ENCODE peak calls at places on chromosomes 5 and 9, in ten cellular contexts. Q, Y, M, P, N, D, E, S, J and V are unnamed samples.

GRCh38 chr5:36870399-36871040 is 6.0 kb upstream of the NIPBL start:
- DNase-seq in Q (no peak), Y (no peak), P (peak; percentile 61), N (no peak), D (no peak), S (peak; percentile 71), M (no peak), J (no peak), E (no peak), V (peak; percentile 72)

GRCh38 chr5:171845857-171846785 is 60.5 kb downstream of the SMIM23 start:
- DNase-seq in S (peak; percentile 28), E (no peak), M (no peak), J (peak; percentile 51), Y (no peak), P (peak; percentile 21), Q (no peak), D (no peak), N (no peak), V (no peak)

GRCh38 chr9:137458194-137459146 is 664 bp downstream of the NSMF start:
- DNase-seq in Q (no peak), N (no peak), P (peak; percentile 13), J (no peak), S (no peak), E (no peak), Y (no peak), M (no peak), D (no peak), V (no peak)

GRCh38 chr9:126151031-126151670 is 175.5 kb upstream of the MVB12B start:
- DNase-seq in M (peak; percentile 22), J (no peak), Q (no peak), N (no peak), E (no peak), D (no peak), Y (no peak), P (no peak), S (no peak), V (no peak)

GRCh38 chr9:34741628-34742027 is 31.7 kb upstream of the CCL21 start:
- DNase-seq in Q (no peak), D (no peak), Y (no peak), P (no peak), E (no peak), M (no peak), N (no peak), J (no peak), S (no peak), V (no peak)

GRCh38 chr9:127162046-127162445 is 39.6 kb upstream of the ANGPTL2 start:
- DNase-seq in Y (no peak), Q (no peak), E (no peak), D (no peak), N (no peak), P (peak; percentile 69), M (peak; percentile 50), S (no peak), J (no peak), V (no peak)

GRCh38 chr5:134116789-134117761 is 2.6 kb downstream of the TCF7 start:
- DNase-seq in S (no peak), E (no peak), D (no peak), M (no peak), N (no peak), J (no peak), Q (no peak), Y (no peak), P (no peak), V (no peak)

GRCh38 chr5:135230326-135230925 is 168.6 kb downstream of the MACROH2A1 start:
- DNase-seq in N (no peak), E (peak; percentile 59), J (peak; percentile 53), M (no peak), D (no peak), S (no peak), Q (no peak), P (peak; percentile 79), Y (no peak), V (no peak)

GRCh38 chr5:32736842-32737241 is 25.7 kb downstream of the NPR3 start:
- DNase-seq in Q (no peak), J (no peak), M (no peak), N (no peak), Y (no peak), P (no peak), E (no peak), D (no peak), S (no peak), V (no peak)

GRCh38 chr5:120055858-120056257 is 408.2 kb upstream of the PRR16 start:
- DNase-seq in N (no peak), P (peak; percentile 40), D (no peak), J (no peak), E (no peak), S (peak; percentile 15), Q (no peak), M (no peak), Y (no peak), V (no peak)

GRCh38 chr5:579211-579610 is 32.9 kb upstream of the CEP72 start:
- DNase-seq in Y (no peak), M (peak; percentile 18), E (peak; percentile 53), D (no peak), N (no peak), P (no peak), Q (no peak), S (no peak), J (no peak), V (no peak)